ENCODE peak calls at places on chromosome 6, in four cellular contexts. Z is PC-3, B is neuronal stem cell, N is H1. D is an unnamed sample.

GRCh38 chr6:89145461-89145961 is 344 bp upstream of the PM20D2 start:
- DNase-seq in Z (peak; percentile 31), B (no peak), N (no peak), D (no peak)

GRCh38 chr6:65649392-65649791 is 57.6 kb downstream of the EYS start:
- DNase-seq in Z (no peak), B (no peak), N (no peak), D (no peak)

GRCh38 chr6:21213492-21213891 is 380.1 kb upstream of the SOX4 start:
- DNase-seq in Z (no peak), B (no peak), N (no peak), D (no peak)

GRCh38 chr6:90461367-90461766 is 125.5 kb downstream of the MAP3K7 start:
- DNase-seq in Z (no peak), B (no peak), N (no peak), D (no peak)

GRCh38 chr6:75550544-75551167 is 51.0 kb upstream of the SENP6 start:
- DNase-seq in Z (no peak), B (no peak), N (no peak), D (no peak)

GRCh38 chr6:47483853-47484546 is 6.4 kb downstream of the CD2AP start:
- DNase-seq in Z (peak; percentile 90), B (no peak), N (no peak), D (no peak)

GRCh38 chr6:292506-293184 is 358 bp downstream of the DUSP22 start:
- DNase-seq in Z (peak; percentile 36), B (peak; percentile 49), N (no peak), D (no peak)

GRCh38 chr6:16078064-16078463 is 50.8 kb upstream of the MYLIP start:
- DNase-seq in Z (no peak), B (no peak), N (no peak), D (no peak)

GRCh38 chr6:108712946-108713345 is 135.3 kb upstream of the ARMC2 start:
- DNase-seq in Z (peak; percentile 48), B (no peak), N (no peak), D (no peak)

GRCh38 chr6:83311231-83311630 is 118.1 kb downstream of the RWDD2A start:
- DNase-seq in Z (no peak), B (no peak), N (no peak), D (no peak)

GRCh38 chr6:6694825-6695710 is 106.5 kb downstream of the LY86 start:
- DNase-seq in Z (no peak), B (no peak), N (peak; percentile 31), D (no peak)
- H3K9ac ChIP-seq in Z (no peak overlapping the region), B (no peak overlapping the region), N (no peak overlapping the region), D (peak overlapping the region; percentile 24)

DNA sequence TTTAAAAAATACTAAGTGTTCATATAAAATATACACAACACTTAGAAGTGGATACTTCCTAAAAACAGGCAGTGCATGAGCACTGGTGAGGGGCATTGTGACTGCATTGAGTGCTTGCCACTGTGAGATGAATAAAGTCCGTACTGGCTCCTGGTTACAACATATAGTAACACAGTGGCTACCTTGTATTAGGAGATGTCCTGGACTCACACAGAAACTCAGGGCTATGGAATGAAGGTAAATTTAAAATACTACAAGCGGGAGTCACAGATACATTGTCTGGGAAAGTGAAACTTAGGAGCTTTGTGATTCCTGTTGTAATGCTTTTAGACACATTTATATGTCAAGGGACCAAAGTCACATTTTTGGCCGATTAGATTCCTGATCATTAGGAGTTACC is 36.5 kb upstream of the HLA-G start:
- DNase-seq in Z (peak; percentile 51), B (no peak), N (no peak), D (no peak)
- H3K27ac ChIP-seq in Z (peak overlapping the region; percentile 65), B (no peak overlapping the region), N (no peak overlapping the region), D (no peak overlapping the region)

GRCh38 chr6:78984225-78984950 is 93.7 kb downstream of the PHIP start:
- DNase-seq in Z (no peak), B (no peak), N (no peak), D (no peak)

GRCh38 chr6:78993955-78994354 is 84.1 kb downstream of the PHIP start:
- DNase-seq in Z (no peak), B (no peak), N (no peak), D (no peak)

DNA sequence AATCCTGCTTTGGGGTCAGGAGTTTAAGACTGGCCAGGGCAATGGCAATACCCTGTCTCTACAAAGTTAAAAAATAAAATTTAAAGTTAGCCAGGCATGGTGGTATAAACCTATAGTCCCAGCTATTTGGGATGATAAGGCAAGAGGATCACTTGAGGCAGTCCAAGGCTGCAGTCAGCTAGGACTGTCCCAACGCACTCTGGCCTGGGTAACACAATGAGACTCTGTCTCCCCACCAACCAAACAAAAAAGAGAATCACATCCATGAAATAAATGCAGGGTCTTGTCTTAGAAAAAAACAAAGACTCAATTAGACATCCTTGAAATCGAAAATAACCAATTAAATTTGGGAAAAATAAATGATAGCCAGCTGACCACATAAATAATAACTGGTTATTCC is 88.9 kb downstream of the PHIP start:
- DNase-seq in Z (no peak), B (no peak), N (no peak), D (no peak)
- H3K9ac ChIP-seq in Z (no peak overlapping the region), B (no peak overlapping the region), N (no peak overlapping the region), D (no peak overlapping the region)

GRCh38 chr6:144548525-144548924 is 263.4 kb downstream of the UTRN start:
- DNase-seq in Z (no peak), B (no peak), N (no peak), D (no peak)

GRCh38 chr6:144547409-144547808 is 262.3 kb downstream of the UTRN start:
- DNase-seq in Z (no peak), B (no peak), N (no peak), D (no peak)

GRCh38 chr6:144543006-144543871 is 258.1 kb downstream of the UTRN start:
- DNase-seq in Z (peak; percentile 80), B (no peak), N (no peak), D (no peak)

GRCh38 chr6:144546807-144547206 is 261.7 kb downstream of the UTRN start:
- DNase-seq in Z (no peak), B (no peak), N (no peak), D (no peak)

GRCh38 chr6:144544266-144544830 is 259.2 kb downstream of the UTRN start:
- DNase-seq in Z (no peak), B (no peak), N (no peak), D (no peak)
- H3K27ac ChIP-seq in Z (no peak overlapping the region), B (no peak overlapping the region), N (no peak overlapping the region), D (no peak overlapping the region)

GRCh38 chr6:56689663-56690062 is 47.0 kb upstream of the DST start:
- DNase-seq in Z (no peak), B (no peak), N (no peak), D (no peak)
- H3K9ac ChIP-seq in Z (no peak overlapping the region), B (no peak overlapping the region), N (no peak overlapping the region), D (no peak overlapping the region)

GRCh38 chr6:159061146-159061545 is 16.4 kb upstream of the TAGAP start:
- DNase-seq in Z (no peak), B (no peak), N (no peak), D (no peak)

GRCh38 chr6:159061805-159062563 is 17.2 kb upstream of the TAGAP start:
- DNase-seq in Z (no peak), B (no peak), N (no peak), D (no peak)

GRCh38 chr6:159063549-159063948 is 18.8 kb upstream of the TAGAP start:
- DNase-seq in Z (no peak), B (no peak), N (no peak), D (no peak)

GRCh38 chr6:159062564-159062945 is 17.8 kb upstream of the TAGAP start:
- DNase-seq in Z (no peak), B (no peak), N (no peak), D (no peak)

DNA sequence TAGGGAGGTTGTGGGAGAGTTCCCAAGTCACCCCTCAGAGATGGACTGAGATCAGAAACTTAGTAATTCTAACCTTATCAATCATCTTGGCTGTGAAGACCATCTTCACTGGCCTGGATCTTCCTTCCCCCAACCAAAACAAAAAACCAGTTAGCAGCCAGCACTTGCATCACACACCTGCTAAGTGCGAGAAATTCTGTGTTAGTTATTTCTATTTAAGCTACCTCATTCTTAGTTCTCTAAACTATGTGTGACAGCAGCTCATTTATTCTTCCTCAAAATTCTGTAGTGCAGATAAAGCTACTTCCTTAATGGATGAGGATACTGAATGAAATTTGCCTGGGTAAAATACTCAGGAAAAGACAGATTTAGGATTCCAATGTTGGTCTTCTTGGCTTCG is 18.2 kb upstream of the TAGAP start:
- DNase-seq in Z (no peak), B (no peak), N (no peak), D (no peak)
- H3K27ac ChIP-seq in Z (no peak overlapping the region), B (no peak overlapping the region), N (no peak overlapping the region), D (no peak overlapping the region)

GRCh38 chr6:7671581-7671980 is 54.3 kb upstream of the BMP6 start:
- DNase-seq in Z (no peak), B (no peak), N (no peak), D (no peak)

GRCh38 chr6:7672066-7673062 is 53.5 kb upstream of the BMP6 start:
- DNase-seq in Z (no peak), B (no peak), N (no peak), D (no peak)

GRCh38 chr6:7671076-7671475 is 54.8 kb upstream of the BMP6 start:
- DNase-seq in Z (peak; percentile 80), B (no peak), N (no peak), D (no peak)

GRCh38 chr6:7673063-7673536 is 52.8 kb upstream of the BMP6 start:
- DNase-seq in Z (peak; percentile 87), B (peak; percentile 26), N (peak; percentile 25), D (no peak)

DNA sequence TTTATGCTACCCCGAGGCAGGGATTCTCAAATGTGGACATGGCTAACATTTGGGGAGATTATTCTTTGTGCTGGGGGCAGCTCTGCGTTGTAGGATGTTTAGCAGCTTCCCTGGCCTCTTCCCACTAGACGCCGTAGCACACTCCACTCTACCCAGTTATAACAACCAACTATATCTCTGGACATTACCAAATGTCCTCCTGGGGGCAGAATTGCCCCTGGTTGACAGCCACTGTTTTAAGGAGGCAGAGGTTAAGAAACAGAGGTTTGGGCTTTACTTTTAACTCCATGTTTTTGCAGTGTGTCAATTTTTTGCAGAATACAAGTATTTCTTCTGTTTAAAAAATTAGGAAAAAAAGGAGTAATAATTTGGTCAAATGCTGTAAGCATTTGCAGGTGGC is 56.2 kb upstream of the BMP6 start:
- DNase-seq in Z (peak; percentile 23), B (no peak), N (no peak), D (no peak)
- H3K9ac ChIP-seq in Z (no peak overlapping the region), B (no peak overlapping the region), N (no peak overlapping the region), D (no peak overlapping the region)

GRCh38 chr6:149493697-149494334 is 9.0 kb upstream of the ZC3H12D start:
- DNase-seq in Z (no peak), B (no peak), N (no peak), D (no peak)
- H3K27ac ChIP-seq in Z (no peak overlapping the region), B (no peak overlapping the region), N (no peak overlapping the region), D (no peak overlapping the region)

GRCh38 chr6:119312441-119312840 is 37.1 kb downstream of the MAN1A1 start:
- DNase-seq in Z (no peak), B (no peak), N (no peak), D (no peak)
- H3K9ac ChIP-seq in Z (no peak overlapping the region), B (no peak overlapping the region), N (no peak overlapping the region), D (no peak overlapping the region)

D was measured in SK-N-MC.